ENCODE peak calls at places on chromosomes 1 and 21, in seven cellular contexts. A is stomach, J is testis, D is lower leg skin, T is lower lobe of right lung, C is mucosa of descending colon, V is GM20000. G is an unnamed sample.

GRCh38 chr1:248800459-248800858 is 25.3 kb downstream of the SH3BP5L start:
- DNase-seq in C (no peak), D (no peak), J (no peak), A (no peak), V (no peak), T (no peak), G (no peak)

GRCh38 chr1:3722846-3723245 is 29.4 kb upstream of the CCDC27 start:
- DNase-seq in T (no peak), A (no peak), D (no peak), C (no peak), V (no peak), J (no peak), G (no peak)

GRCh38 chr1:910311-910880 is 13.3 kb upstream of the SAMD11 start:
- DNase-seq in D (no peak), V (no peak), C (peak; percentile 21), T (peak; percentile 41), J (no peak), A (peak; percentile 44), G (peak; percentile 90)

GRCh38 chr1:187038789-187039188 is 210.0 kb downstream of the PLA2G4A start:
- DNase-seq in A (no peak), V (no peak), D (no peak), J (no peak), C (no peak), T (no peak), G (no peak)

GRCh38 chr1:64195089-64195410 is 8.4 kb upstream of the UBE2U start:
- DNase-seq in T (no peak), A (no peak), C (no peak), V (no peak), D (no peak), J (no peak), G (no peak)

GRCh38 chr1:230849451-230850194 is 18.7 kb downstream of the C1orf198 start:
- DNase-seq in J (peak; percentile 69), D (peak; percentile 58), C (no peak), V (no peak), T (no peak), A (no peak), G (no peak)

GRCh38 chr1:10980841-10981727 is 31.4 kb upstream of the TARDBP start:
- DNase-seq in T (no peak), V (no peak), C (no peak), D (peak; percentile 40), J (no peak), A (no peak), G (no peak)

GRCh38 chr1:101233495-101233894 is 3.3 kb upstream of the S1PR1 start:
- DNase-seq in C (no peak), D (no peak), T (no peak), A (no peak), J (no peak), V (no peak), G (no peak)

GRCh38 chr1:230091473-230092231 is 24.6 kb downstream of the GALNT2 start:
- DNase-seq in J (no peak), V (no peak), D (no peak), C (no peak), T (no peak), A (no peak), G (no peak)

GRCh38 chr1:75725256-75725655 is 747 bp downstream of the ACADM start:
- DNase-seq in D (no peak), V (no peak), J (no peak), A (no peak), C (no peak), T (no peak), G (no peak)

GRCh38 chr1:170531758-170532657 is at the start of gene GORAB:
- DNase-seq in V (peak; percentile 87), T (peak; percentile 95), C (peak; percentile 92), A (peak; percentile 91), J (peak; percentile 97), D (peak; percentile 91), G (peak; percentile 95)

GRCh38 chr1:186765446-186765845 is 63.3 kb upstream of the PLA2G4A start:
- DNase-seq in T (no peak), C (no peak), J (no peak), V (no peak), A (no peak), D (no peak), G (no peak)

GRCh38 chr1:54610601-54611580 is 12.4 kb downstream of the FAM151A start:
- DNase-seq in A (no peak), C (peak; percentile 14), J (no peak), D (no peak), T (no peak), V (no peak), G (no peak)

GRCh38 chr1:228003461-228004330 is 3.1 kb upstream of the WNT3A start:
- DNase-seq in A (peak; percentile 22), T (no peak), C (no peak), V (no peak), J (no peak), D (no peak), G (no peak)

GRCh38 chr1:113946112-113946511 is 17.0 kb downstream of the HIPK1 start:
- DNase-seq in D (no peak), A (no peak), T (no peak), V (no peak), C (no peak), J (no peak), G (no peak)

GRCh38 chr21:14734833-14735232 is 188.7 kb upstream of the SAMSN1 start:
- DNase-seq in C (no peak), D (no peak), A (no peak), T (no peak), V (no peak), J (no peak), G (no peak)

GRCh38 chr21:14737278-14737677 is 191.2 kb upstream of the SAMSN1 start:
- DNase-seq in J (no peak), T (no peak), A (no peak), C (no peak), V (no peak), D (no peak), G (no peak)

GRCh38 chr21:14736162-14736561 is 190.0 kb upstream of the SAMSN1 start:
- DNase-seq in V (peak; percentile 6), C (no peak), A (no peak), T (no peak), D (no peak), J (no peak), G (no peak)

GRCh38 chr21:14737922-14738321 is 191.8 kb upstream of the SAMSN1 start:
- DNase-seq in A (peak; percentile 31), T (no peak), J (peak; percentile 42), D (no peak), V (peak; percentile 9), C (no peak), G (no peak)

DNA sequence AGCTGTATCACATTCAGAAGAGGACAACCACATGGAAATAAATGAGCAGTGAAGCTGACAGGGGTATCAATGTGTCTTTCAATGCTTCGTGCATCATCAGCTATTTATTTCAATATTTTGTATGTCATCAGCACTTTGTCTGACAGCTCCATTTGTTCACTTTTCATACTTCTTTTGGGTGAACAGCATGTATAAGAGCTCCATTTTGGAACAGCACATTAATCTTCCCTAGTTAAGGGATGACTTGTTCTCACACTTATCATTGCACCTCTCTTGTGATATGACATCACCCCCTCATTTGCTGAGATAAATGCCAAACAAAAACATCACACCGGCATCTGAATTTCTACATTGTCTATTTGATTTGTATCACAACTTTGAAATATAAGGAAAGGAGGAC is 190.6 kb upstream of the SAMSN1 start:
- DNase-seq in V (no peak), J (no peak), T (no peak), A (no peak), C (no peak), D (no peak), G (no peak)
- TF ChIP-seq CTCF in V (no peak), J (no peak), T (no peak), A (no peak), C (no peak), D (no peak), G (no peak)

GRCh38 chr1:221992427-221992826 is 250.5 kb upstream of the DUSP10 start:
- DNase-seq in A (no peak), D (no peak), V (no peak), C (no peak), T (no peak), J (no peak), G (no peak)
- TF ChIP-seq CTCF in A (no peak), D (no peak), V (no peak), C (no peak), T (no peak), J (no peak), G (no peak)

GRCh38 chr1:117892512-117892911 is 36.9 kb downstream of the GDAP2 start:
- DNase-seq in C (no peak), J (no peak), A (no peak), T (no peak), V (no peak), D (no peak), G (no peak)

GRCh38 chr1:117894078-117894477 is 35.3 kb downstream of the GDAP2 start:
- DNase-seq in J (no peak), A (no peak), V (no peak), C (no peak), T (no peak), D (no peak), G (no peak)

GRCh38 chr1:117895482-117896114 is 33.8 kb downstream of the GDAP2 start:
- DNase-seq in J (peak; percentile 87), D (peak; percentile 64), A (peak; percentile 68), V (peak; percentile 58), T (no peak), C (no peak), G (no peak)

GRCh38 chr1:117899801-117900200 is 29.6 kb downstream of the GDAP2 start:
- DNase-seq in T (no peak), D (no peak), V (no peak), C (no peak), J (no peak), A (no peak), G (no peak)

DNA sequence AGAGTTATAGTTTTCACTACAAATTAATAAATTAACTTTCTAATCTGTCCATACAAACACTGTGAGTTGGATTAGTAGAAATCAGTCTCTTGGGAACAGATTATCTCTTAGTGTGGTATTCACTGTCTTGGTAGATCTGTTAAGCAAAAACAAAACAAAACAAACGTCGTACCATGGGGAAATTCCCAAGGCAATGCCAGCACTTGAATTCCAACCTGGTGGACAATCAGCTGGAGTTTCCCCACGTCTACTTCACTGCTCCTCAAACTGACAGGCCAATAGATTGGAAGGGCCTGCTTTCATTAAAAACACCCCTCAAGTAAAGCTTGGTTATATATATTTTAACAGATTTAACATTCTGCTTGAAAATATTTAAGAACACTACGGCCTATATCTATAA is 31.9 kb downstream of the GDAP2 start:
- DNase-seq in D (no peak), J (no peak), C (no peak), V (no peak), T (no peak), A (no peak), G (no peak)
- TF ChIP-seq CTCF in D (no peak), J (no peak), C (no peak), V (no peak), T (no peak), A (no peak), G (no peak)

DNA sequence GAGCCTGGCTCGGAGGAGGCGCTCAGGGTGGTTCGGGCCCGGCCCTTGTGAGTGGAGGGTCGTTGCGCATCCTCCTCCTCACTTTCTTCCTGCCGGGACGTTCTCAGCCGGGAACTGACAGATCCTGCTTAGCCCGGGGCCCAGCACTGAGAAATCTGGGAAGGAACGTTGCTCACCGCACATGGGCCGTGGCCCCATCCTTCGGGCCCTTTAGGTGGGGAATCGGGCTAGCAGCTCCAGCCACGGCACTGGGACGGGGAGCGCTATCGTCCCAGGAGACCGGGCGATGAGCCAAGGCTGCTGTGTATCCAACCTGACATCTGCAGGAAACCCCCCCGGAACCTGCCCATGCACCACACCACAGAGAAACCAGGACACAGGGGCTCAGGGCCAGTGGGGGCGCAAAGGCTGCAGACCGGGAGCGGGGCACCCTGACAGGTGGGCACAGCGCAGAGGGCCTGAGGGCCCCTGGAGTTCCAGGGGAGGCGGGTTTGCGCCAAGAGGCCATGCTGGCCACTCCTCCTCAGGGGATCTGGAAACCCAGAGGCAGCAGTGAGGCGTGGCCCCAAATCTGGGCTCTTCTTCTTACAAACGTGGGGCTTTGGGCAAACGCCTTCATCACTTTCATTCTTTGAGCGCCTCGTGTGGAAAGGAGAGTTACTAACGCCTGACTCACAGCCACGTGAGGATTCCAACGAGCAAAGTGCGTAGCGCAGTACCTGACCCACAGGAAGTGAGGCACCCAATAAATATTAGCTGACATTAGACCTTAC is at the start of gene SH2D5:
- DNase-seq in A (peak; percentile 81), T (no peak), V (peak; percentile 82), C (peak; percentile 55), D (peak; percentile 89), J (peak; percentile 91), G (peak; percentile 86)
- TF ChIP-seq CTCF in A (peak; percentile 30), T (peak; percentile 44), V (no peak), C (no peak), D (no peak), J (no peak), G (peak; percentile 70)

G was measured in chondrocyte.